ENCODE peak calls at places on chromosomes 6 and 20, in six cellular contexts. One of them, this sample, is unnamed. For H3K4me1, the result is how much of the 10 kb centered on the place peaks cover.

GRCh38 chr20:24059174-24059573 is 70.6 kb upstream of the GGTLC1 start:
- DNase-seq in neural progenitor cell: no peak
- DNase-seq in left ventricle myocardium inferior: no peak
- DNase-seq in tibial nerve: no peak
- DNase-seq in fibroblast of lung: no peak
- DNase-seq in breast epithelium: no peak
- DNase-seq in this sample: no peak

GRCh38 chr6:36791553-36792171 is 47.6 kb downstream of the CPNE5 start:
- DNase-seq in neural progenitor cell: no peak
- DNase-seq in left ventricle myocardium inferior: no peak
- DNase-seq in tibial nerve: no peak
- DNase-seq in fibroblast of lung: no peak
- DNase-seq in breast epithelium: no peak
- DNase-seq in this sample: no peak

GRCh38 chr20:6735913-6736845 is 31.3 kb upstream of the BMP2 start:
- DNase-seq in neural progenitor cell: no peak
- DNase-seq in left ventricle myocardium inferior: peak
- DNase-seq in tibial nerve: no peak
- DNase-seq in fibroblast of lung: peak
- DNase-seq in breast epithelium: no peak
- DNase-seq in this sample: no peak

GRCh38 chr6:74967821-74968220 is 238.0 kb downstream of the COL12A1 start:
- DNase-seq in neural progenitor cell: no peak
- DNase-seq in left ventricle myocardium inferior: no peak
- DNase-seq in tibial nerve: no peak
- DNase-seq in fibroblast of lung: no peak
- DNase-seq in breast epithelium: no peak
- DNase-seq in this sample: no peak

GRCh38 chr6:17385660-17386059 is 7.7 kb upstream of the CAP2 start:
- DNase-seq in neural progenitor cell: no peak
- DNase-seq in left ventricle myocardium inferior: no peak
- DNase-seq in tibial nerve: no peak
- DNase-seq in fibroblast of lung: peak
- DNase-seq in breast epithelium: no peak
- DNase-seq in this sample: no peak

GRCh38 chr6:46734867-46735719 is at the start of gene PLA2G7:
- DNase-seq in neural progenitor cell: peak
- DNase-seq in left ventricle myocardium inferior: peak
- DNase-seq in tibial nerve: no peak
- DNase-seq in fibroblast of lung: peak
- DNase-seq in breast epithelium: peak
- DNase-seq in this sample: no peak

GRCh38 chr20:9971746-9972145 is 63.0 kb upstream of the ANKEF1 start:
- DNase-seq in neural progenitor cell: no peak
- DNase-seq in left ventricle myocardium inferior: no peak
- DNase-seq in tibial nerve: no peak
- DNase-seq in fibroblast of lung: no peak
- DNase-seq in breast epithelium: no peak
- DNase-seq in this sample: no peak

GRCh38 chr6:36493859-36494258 is 51.1 kb downstream of the KCTD20 start:
- DNase-seq in neural progenitor cell: peak
- DNase-seq in left ventricle myocardium inferior: no peak
- DNase-seq in tibial nerve: no peak
- DNase-seq in fibroblast of lung: peak
- DNase-seq in breast epithelium: no peak
- DNase-seq in this sample: no peak

GRCh38 chr6:23418095-23418494 is 707.9 kb upstream of the NRSN1 start:
- DNase-seq in neural progenitor cell: no peak
- DNase-seq in left ventricle myocardium inferior: no peak
- DNase-seq in tibial nerve: no peak
- DNase-seq in fibroblast of lung: no peak
- DNase-seq in breast epithelium: no peak
- DNase-seq in this sample: no peak

DNA sequence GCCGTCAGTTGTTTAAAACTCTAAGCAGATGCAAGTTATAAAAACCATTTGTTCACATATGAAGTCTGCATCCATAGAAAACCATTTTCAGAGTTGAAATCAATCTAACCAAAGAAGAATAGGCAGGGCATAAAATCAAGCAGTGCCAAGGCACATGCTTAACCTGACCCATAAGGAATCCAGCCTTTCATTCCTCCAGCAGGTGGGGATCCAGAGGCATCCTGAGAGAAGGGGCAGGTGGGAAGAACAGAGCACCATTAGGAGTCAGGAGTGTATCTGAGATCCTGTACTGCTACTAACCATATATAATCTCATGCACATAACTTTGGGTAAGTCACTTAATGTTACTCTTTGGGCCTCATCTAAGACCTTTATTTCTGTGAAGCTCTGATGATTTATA is 29.4 kb upstream of the FOXO3 start:
- DNase-seq in neural progenitor cell: no peak
- DNase-seq in left ventricle myocardium inferior: no peak
- DNase-seq in tibial nerve: no peak
- DNase-seq in fibroblast of lung: no peak
- DNase-seq in breast epithelium: no peak
- DNase-seq in this sample: no peak
- TF ChIP-seq CTCF in neural progenitor cell: peak
- TF ChIP-seq CTCF in left ventricle myocardium inferior: no peak
- TF ChIP-seq CTCF in tibial nerve: no peak
- TF ChIP-seq CTCF in fibroblast of lung: no peak
- TF ChIP-seq CTCF in breast epithelium: no peak
- TF ChIP-seq CTCF in this sample: no peak

GRCh38 chr6:163711615-163712568 is 297.4 kb downstream of the QKI start:
- DNase-seq in neural progenitor cell: no peak
- DNase-seq in left ventricle myocardium inferior: peak
- DNase-seq in tibial nerve: peak
- DNase-seq in fibroblast of lung: no peak
- DNase-seq in breast epithelium: peak
- DNase-seq in this sample: peak
- H3K4me1 ChIP-seq in neural progenitor cell: under half
- H3K4me1 ChIP-seq in left ventricle myocardium inferior: half or more
- H3K4me1 ChIP-seq in tibial nerve: under half
- H3K4me1 ChIP-seq in fibroblast of lung: under half
- H3K4me1 ChIP-seq in breast epithelium: under half
- H3K4me1 ChIP-seq in this sample: under half

DNA sequence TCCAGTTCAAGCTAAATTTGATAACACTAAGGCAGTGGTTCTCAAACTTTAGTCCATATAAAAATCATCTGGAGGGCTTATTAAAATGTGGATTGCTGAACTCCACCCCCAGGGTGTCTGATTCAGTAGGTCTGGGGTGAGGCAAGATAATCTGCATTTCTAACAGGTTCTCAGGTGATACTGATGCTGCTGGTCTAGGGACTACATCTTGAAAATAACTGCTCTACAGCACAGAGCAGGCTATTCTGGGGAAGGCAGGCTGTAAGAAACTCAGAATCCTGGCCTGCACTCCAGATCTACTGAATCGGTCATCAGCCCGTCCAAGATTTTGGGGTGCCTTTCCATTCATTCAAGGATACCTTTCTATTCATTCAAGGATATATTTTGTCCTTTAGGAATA is 11.5 kb downstream of the CALHM5 start:
- DNase-seq in neural progenitor cell: no peak
- DNase-seq in left ventricle myocardium inferior: no peak
- DNase-seq in tibial nerve: no peak
- DNase-seq in fibroblast of lung: no peak
- DNase-seq in breast epithelium: no peak
- DNase-seq in this sample: no peak
- TF ChIP-seq CTCF in neural progenitor cell: no peak
- TF ChIP-seq CTCF in left ventricle myocardium inferior: no peak
- TF ChIP-seq CTCF in tibial nerve: no peak
- TF ChIP-seq CTCF in fibroblast of lung: no peak
- TF ChIP-seq CTCF in breast epithelium: no peak
- TF ChIP-seq CTCF in this sample: no peak

GRCh38 chr20:62374431-62375152 is 7.5 kb upstream of the LAMA5 start:
- DNase-seq in neural progenitor cell: no peak
- DNase-seq in left ventricle myocardium inferior: no peak
- DNase-seq in tibial nerve: no peak
- DNase-seq in fibroblast of lung: no peak
- DNase-seq in breast epithelium: no peak
- DNase-seq in this sample: no peak
- H3K4me1 ChIP-seq in neural progenitor cell: under half
- H3K4me1 ChIP-seq in left ventricle myocardium inferior: half or more
- H3K4me1 ChIP-seq in tibial nerve: under half
- H3K4me1 ChIP-seq in fibroblast of lung: under half
- H3K4me1 ChIP-seq in breast epithelium: under half
- H3K4me1 ChIP-seq in this sample: under half

GRCh38 chr20:60352017-60352416 is 393.8 kb downstream of the CDH26 start:
- DNase-seq in neural progenitor cell: no peak
- DNase-seq in left ventricle myocardium inferior: no peak
- DNase-seq in tibial nerve: no peak
- DNase-seq in fibroblast of lung: no peak
- DNase-seq in breast epithelium: no peak
- DNase-seq in this sample: no peak
- TF ChIP-seq CTCF in neural progenitor cell: no peak
- TF ChIP-seq CTCF in left ventricle myocardium inferior: no peak
- TF ChIP-seq CTCF in tibial nerve: no peak
- TF ChIP-seq CTCF in fibroblast of lung: no peak
- TF ChIP-seq CTCF in breast epithelium: no peak
- TF ChIP-seq CTCF in this sample: no peak

GRCh38 chr20:41138527-41139226 is 1.3 kb downstream of the PLCG1 start:
- DNase-seq in neural progenitor cell: peak
- DNase-seq in left ventricle myocardium inferior: no peak
- DNase-seq in tibial nerve: no peak
- DNase-seq in fibroblast of lung: no peak
- DNase-seq in breast epithelium: no peak
- DNase-seq in this sample: peak
- H3K4me1 ChIP-seq in neural progenitor cell: half or more
- H3K4me1 ChIP-seq in left ventricle myocardium inferior: half or more
- H3K4me1 ChIP-seq in tibial nerve: under half
- H3K4me1 ChIP-seq in fibroblast of lung: under half
- H3K4me1 ChIP-seq in breast epithelium: under half
- H3K4me1 ChIP-seq in this sample: under half